ENCODE peak calls at places on chromosomes 1 and 21, in seven cellular contexts. G is K562, C is GM12878, D is H1, F is HCT116, H is SK-N-SH, W is HepG2. X is an unnamed sample.

GRCh38 chr1:232557096-232557495 is 72.8 kb downstream of the SIPA1L2 start:
- DNase-seq in G (no peak), C (no peak), D (no peak), F (no peak), H (no peak), W (no peak), X (no peak)

GRCh38 chr21:31870472-31870871 is 2.3 kb upstream of the HUNK start:
- DNase-seq in G (no peak), C (no peak), D (no peak), F (no peak), H (no peak), W (no peak), X (no peak)

GRCh38 chr1:33273402-33273801 is 17.1 kb downstream of the ZNF362 start:
- DNase-seq in G (no peak), C (no peak), D (no peak), F (no peak), H (no peak), W (no peak), X (no peak)

GRCh38 chr1:190169311-190170067 is 308.2 kb downstream of the BRINP3 start:
- DNase-seq in G (no peak), C (no peak), D (no peak), F (no peak), H (no peak), W (no peak), X (peak)

GRCh38 chr1:77511440-77511840 is 171.0 kb downstream of the ZZZ3 start:
- DNase-seq in G (no peak), C (no peak), D (no peak), F (no peak), H (no peak), W (no peak), X (no peak)

GRCh38 chr1:170168263-170168662 is 22.5 kb downstream of the NTMT2 start:
- DNase-seq in G (no peak), C (no peak), D (no peak), F (no peak), H (no peak), W (no peak), X (no peak)

GRCh38 chr1:214068979-214069378 is 81.2 kb downstream of the PROX1 start:
- DNase-seq in G (no peak), C (no peak), D (no peak), F (no peak), H (no peak), W (peak), X (no peak)

GRCh38 chr1:194394676-194395075 is 1208.3 kb upstream of the B3GALT2 start:
- DNase-seq in G (no peak), C (no peak), D (no peak), F (no peak), H (no peak), W (no peak), X (no peak)

GRCh38 chr21:26948194-26948593 is 18.7 kb downstream of the ADAMTS5 start:
- DNase-seq in G (no peak), C (no peak), D (no peak), F (no peak), H (no peak), W (no peak), X (no peak)

GRCh38 chr1:180173952-180174351 is 19.3 kb downstream of the QSOX1 start:
- DNase-seq in G (no peak), C (no peak), D (no peak), F (no peak), H (no peak), W (no peak), X (peak)

GRCh38 chr21:36747114-36747814 is 48.3 kb downstream of the SIM2 start:
- DNase-seq in G (peak), C (no peak), D (no peak), F (no peak), H (no peak), W (no peak), X (peak)

GRCh38 chr1:20153000-20153418 is 13.9 kb downstream of the PLA2G2F start:
- DNase-seq in G (no peak), C (no peak), D (no peak), F (no peak), H (peak), W (no peak), X (no peak)

GRCh38 chr1:6991271-6991670 is 206.0 kb downstream of the CAMTA1 start:
- DNase-seq in G (no peak), C (no peak), D (no peak), F (peak), H (no peak), W (no peak), X (no peak)

GRCh38 chr1:192654607-192655389 is 18.9 kb downstream of the RGS13 start:
- DNase-seq in G (no peak), C (no peak), D (no peak), F (no peak), H (no peak), W (no peak), X (no peak)

GRCh38 chr1:11944358-11944981 is 10.0 kb downstream of the PLOD1 start:
- DNase-seq in G (no peak), C (no peak), D (no peak), F (no peak), H (peak), W (no peak), X (no peak)

GRCh38 chr1:230833511-230833910 is 34.8 kb downstream of the C1orf198 start:
- DNase-seq in G (no peak), C (no peak), D (no peak), F (no peak), H (no peak), W (no peak), X (no peak)

GRCh38 chr21:32499249-32500055 is 85.9 kb downstream of the TCP10L start:
- DNase-seq in G (no peak), C (no peak), D (no peak), F (no peak), H (no peak), W (no peak), X (no peak)

GRCh38 chr1:243842978-243843490 is 7.0 kb downstream of the AKT3 start:
- DNase-seq in G (no peak), C (no peak), D (no peak), F (no peak), H (no peak), W (no peak), X (no peak)

GRCh38 chr21:42574234-42575027 is 60.8 kb downstream of the SLC37A1 start:
- DNase-seq in G (peak), C (no peak), D (no peak), F (no peak), H (peak), W (peak), X (no peak)

GRCh38 chr21:43348801-43349261 is 78.1 kb downstream of the SIK1 start:
- DNase-seq in G (no peak), C (no peak), D (no peak), F (no peak), H (no peak), W (no peak), X (no peak)

GRCh38 chr1:185338719-185339622 is 21.9 kb upstream of the IVNS1ABP start:
- DNase-seq in G (no peak), C (peak), D (no peak), F (no peak), H (no peak), W (no peak), X (no peak)

GRCh38 chr21:38956791-38957571 is 151.3 kb downstream of the ETS2 start:
- DNase-seq in G (no peak), C (no peak), D (no peak), F (no peak), H (no peak), W (no peak), X (no peak)

GRCh38 chr1:97827887-97828286 is 92.9 kb downstream of the DPYD start:
- DNase-seq in G (no peak), C (no peak), D (no peak), F (no peak), H (no peak), W (no peak), X (no peak)
- TF ChIP-seq JUND in G (no peak), C (no peak), D (no peak), F (no peak), H (no peak), W (no peak), X (no peak)

DNA sequence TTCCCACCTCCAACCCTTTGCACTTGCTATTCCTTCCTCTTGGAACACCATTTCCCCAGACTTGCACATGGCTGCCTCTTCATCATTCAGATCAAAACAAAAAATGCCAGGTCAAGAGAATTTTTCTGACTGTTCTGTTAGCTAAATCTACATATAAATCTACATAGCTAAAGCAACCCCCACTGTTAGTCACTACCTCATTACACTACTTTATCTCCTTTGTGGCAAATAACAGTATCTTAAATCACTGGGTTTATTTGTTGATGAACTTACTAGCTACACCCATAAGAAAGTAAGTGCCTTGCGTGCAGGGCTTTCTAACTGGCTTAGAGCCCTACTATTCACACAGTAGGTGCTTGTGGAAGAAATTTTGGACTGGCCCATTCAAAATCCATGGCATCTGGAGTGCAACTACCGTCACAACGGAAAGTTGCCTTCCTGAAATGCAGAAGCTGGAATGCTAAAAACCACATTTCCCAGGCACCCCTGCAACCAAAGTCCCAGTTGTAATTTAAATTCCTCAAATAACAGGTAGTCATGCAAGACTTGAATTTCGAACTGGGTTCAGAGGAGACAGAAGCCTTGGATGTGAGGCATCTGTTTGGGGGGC is 186.8 kb downstream of the TOMM20 start:
- DNase-seq in G (no peak), C (no peak), D (no peak), F (no peak), H (no peak), W (no peak), X (no peak)
- TF ChIP-seq JUND in G (no peak), C (no peak), D (no peak), F (no peak), H (no peak), W (no peak), X (no peak)

GRCh38 chr1:21861602-21862429 is 49.8 kb downstream of the LDLRAD2 start:
- DNase-seq in G (no peak), C (no peak), D (no peak), F (no peak), H (no peak), W (peak), X (no peak)
- TF ChIP-seq JUND in G (no peak), C (no peak), D (no peak), F (no peak), H (peak), W (peak), X (no peak)

GRCh38 chr1:161180643-161181042 is 3.3 kb upstream of the B4GALT3 start:
- DNase-seq in G (no peak), C (no peak), D (no peak), F (no peak), H (no peak), W (no peak), X (no peak)
- TF ChIP-seq JUND in G (no peak), C (no peak), D (no peak), F (no peak), H (no peak), W (no peak), X (no peak)

DNA sequence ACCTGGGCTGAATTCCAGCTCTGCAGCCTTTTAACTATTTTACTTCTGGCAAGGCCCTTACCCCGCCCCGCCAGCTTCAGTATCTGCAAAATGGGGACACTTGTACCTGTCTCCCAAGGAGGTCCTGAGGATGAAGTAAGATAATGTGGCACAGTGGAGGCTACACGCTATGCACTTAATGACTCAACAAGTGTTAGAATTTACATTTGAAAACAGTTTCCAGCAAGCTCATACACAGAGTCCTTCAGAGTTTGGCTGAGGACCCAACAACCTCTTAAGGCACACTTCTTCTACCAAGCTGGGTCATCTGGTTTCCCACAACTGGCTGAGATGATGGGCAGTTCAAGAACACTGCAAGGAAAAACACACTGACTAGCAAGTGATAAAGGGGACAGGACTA is 30.2 kb upstream of the SLC22A15 start:
- DNase-seq in G (no peak), C (no peak), D (no peak), F (no peak), H (no peak), W (no peak), X (no peak)
- TF ChIP-seq JUND in G (no peak), C (no peak), D (no peak), F (no peak), H (no peak), W (no peak), X (no peak)

GRCh38 chr1:241722984-241723383 is 70.9 kb downstream of the WDR64 start:
- DNase-seq in G (no peak), C (no peak), D (no peak), F (no peak), H (no peak), W (no peak), X (no peak)
- TF ChIP-seq JUND in G (no peak), C (no peak), D (no peak), F (no peak), H (no peak), W (no peak), X (no peak)

X was measured in T47D.